ENCODE peak calls at places on chromosomes 2 and 18, in six cellular contexts. Z is NCI-H1105 treated with DMSO at 0.1 percent for 48 hours; H is activated CD8-positive, alpha-beta memory T cell treated with anti-CD3 and anti-CD28 coated beads, Interleukin-2, amount 50 U/mL, for 4 hours; I is amniotic epithelial cell; K is GM06990; M is NCI-H2029. G is an unnamed sample.

GRCh38 chr18:68638613-68639012 is 76.3 kb downstream of the TMX3 start:
- DNase-seq in Z (no peak), I (no peak), H (no peak), K (no peak), M (no peak), G (no peak)

GRCh38 chr2:81647715-81648114 is 1343.2 kb upstream of the LRRTM1 start:
- DNase-seq in H (no peak), Z (no peak), K (no peak), M (no peak), I (no peak), G (no peak)

GRCh38 chr2:45611020-45611737 is at the start of gene SRBD1:
- DNase-seq in Z (peak), I (peak), K (peak), M (peak), H (peak), G (peak)

GRCh38 chr18:12401881-12402280 is 5.8 kb upstream of the PRELID3A start:
- DNase-seq in I (no peak), M (no peak), Z (no peak), H (no peak), K (no peak), G (no peak)

GRCh38 chr18:8548186-8548585 is 61.1 kb upstream of the RAB12 start:
- DNase-seq in I (peak), H (no peak), Z (no peak), K (no peak), M (no peak), G (peak)

GRCh38 chr2:145918951-145919350 is 1399.0 kb upstream of the ZEB2 start:
- DNase-seq in Z (no peak), I (no peak), H (no peak), M (no peak), K (no peak), G (no peak)

GRCh38 chr2:236828002-236828401 is 257.7 kb upstream of the COPS8 start:
- DNase-seq in H (no peak), M (no peak), K (no peak), I (no peak), Z (no peak), G (no peak)

GRCh38 chr18:36680042-36680441 is 148.8 kb downstream of the TPGS2 start:
- DNase-seq in K (no peak), I (no peak), Z (no peak), H (no peak), M (no peak), G (no peak)

GRCh38 chr2:177322801-177323261 is 58.3 kb upstream of the NFE2L2 start:
- DNase-seq in H (no peak), K (no peak), Z (no peak), I (no peak), M (no peak), G (no peak)

GRCh38 chr2:241772063-241772499 is 4.5 kb upstream of the GAL3ST2 start:
- DNase-seq in M (no peak), I (no peak), K (no peak), Z (no peak), H (no peak), G (no peak)

GRCh38 chr2:239225456-239225855 is 175.4 kb downstream of the HDAC4 start:
- DNase-seq in K (no peak), I (no peak), M (no peak), H (no peak), Z (no peak), G (no peak)

GRCh38 chr2:67871696-67872320 is 191.0 kb downstream of the C1D start:
- DNase-seq in K (no peak), Z (no peak), H (no peak), I (peak), M (no peak), G (peak)

GRCh38 chr2:85737481-85737880 is 16.3 kb upstream of the ATOH8 start:
- DNase-seq in M (no peak), Z (no peak), K (no peak), H (no peak), I (peak), G (peak)

GRCh38 chr2:117359266-117359970 is 455.1 kb upstream of the DDX18 start:
- DNase-seq in Z (peak), K (no peak), M (no peak), H (no peak), I (no peak), G (no peak)

GRCh38 chr2:236180831-236181453 is 12.8 kb upstream of the GBX2 start:
- DNase-seq in Z (peak), K (no peak), H (no peak), M (peak), I (peak), G (peak)

GRCh38 chr2:34096552-34097171 is 497.6 kb upstream of the FAM98A start:
- DNase-seq in H (peak), Z (peak), I (peak), M (peak), K (no peak), G (peak)

G was measured in EL.